ENCODE peak calls at places on chromosomes 12 and 14, in eight cellular contexts. D is CD4-positive, alpha-beta T cell; J is AG04450; E is RWPE1; N is neural crest cell; V is K562; K is coronary artery; A is fibroblast of villous mesenchyme. G is an unnamed sample.

GRCh38 chr14:68082698-68083291 is 263.2 kb downstream of the RAD51B start:
- DNase-seq in J (no peak), K (no peak), N (no peak), D (no peak), V (no peak), A (no peak), E (no peak), G (no peak)

GRCh38 chr12:104802198-104802597 is 155.9 kb downstream of the SLC41A2 start:
- DNase-seq in J (no peak), E (no peak), A (no peak), N (no peak), V (no peak), K (no peak), D (no peak), G (no peak)

GRCh38 chr14:89206426-89206825 is 210.6 kb downstream of the FOXN3 start:
- DNase-seq in A (no peak), D (no peak), V (no peak), K (no peak), N (no peak), E (no peak), J (no peak), G (no peak)

GRCh38 chr14:100466111-100466856 is 120.9 kb downstream of the BEGAIN start:
- DNase-seq in E (no peak), J (no peak), K (no peak), D (no peak), N (no peak), V (no peak), A (no peak), G (no peak)

GRCh38 chr14:67934087-67934486 is 114.5 kb downstream of the RAD51B start:
- DNase-seq in V (peak; percentile 41), K (no peak), N (peak; percentile 6), A (peak; percentile 94), J (peak; percentile 55), E (peak; percentile 70), D (no peak), G (peak; percentile 12)

GRCh38 chr14:33363687-33364086 is 425.0 kb downstream of the NPAS3 start:
- DNase-seq in D (no peak), V (no peak), J (no peak), N (no peak), E (no peak), A (peak; percentile 13), K (no peak), G (no peak)

GRCh38 chr14:37081220-37081619 is 91.2 kb downstream of the SLC25A21 start:
- DNase-seq in A (no peak), K (no peak), V (no peak), J (no peak), N (no peak), D (no peak), E (peak; percentile 64), G (no peak)

GRCh38 chr12:76199808-76200207 is 115.3 kb upstream of the NAP1L1 start:
- DNase-seq in A (peak; percentile 93), K (no peak), E (no peak), V (no peak), N (no peak), J (peak; percentile 69), D (no peak), G (no peak)

GRCh38 chr12:48054955-48055821 is 50.7 kb downstream of the SENP1 start:
- DNase-seq in D (no peak), N (no peak), E (no peak), J (no peak), A (no peak), V (no peak), K (no peak), G (no peak)

GRCh38 chr12:69066420-69067373 is 133.7 kb upstream of the CPM start:
- DNase-seq in D (no peak), V (no peak), E (no peak), J (no peak), K (no peak), N (no peak), A (no peak), G (no peak)

GRCh38 chr14:67665886-67666285 is 8.5 kb downstream of the VTI1B start:
- DNase-seq in K (no peak), N (no peak), V (no peak), J (no peak), D (no peak), A (peak; percentile 56), E (no peak), G (no peak)

GRCh38 chr12:674272-674781 is 11.1 kb upstream of the NINJ2 start:
- DNase-seq in V (peak; percentile 17), E (no peak), N (no peak), A (no peak), D (peak; percentile 45), K (no peak), J (no peak), G (peak; percentile 45)

GRCh38 chr14:99946652-99947489 is 118.4 kb upstream of the EVL start:
- DNase-seq in A (no peak), J (no peak), N (peak; percentile 62), V (peak; percentile 72), K (no peak), D (peak; percentile 64), E (peak; percentile 70), G (peak; percentile 30)

DNA sequence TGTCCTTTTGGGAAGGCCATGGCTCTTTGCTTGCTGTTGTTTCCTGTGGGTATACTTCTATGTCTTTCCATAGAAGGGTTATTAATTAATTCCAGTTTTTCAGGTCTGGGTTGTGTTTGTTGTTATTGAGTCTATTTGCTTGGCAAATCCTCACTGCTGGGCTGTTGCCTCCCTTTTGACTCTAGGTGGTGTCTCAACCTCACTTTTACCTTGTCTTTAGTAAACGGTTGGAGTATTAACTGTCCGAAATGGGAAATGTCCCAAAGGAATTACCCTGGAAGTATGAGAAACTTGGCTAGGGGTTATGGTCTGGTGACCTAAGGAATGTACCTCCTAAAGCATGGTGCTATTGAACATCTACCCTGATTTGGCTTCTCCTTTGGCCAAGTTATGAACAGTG is 16.7 kb downstream of the PRH1 start:
- DNase-seq in V (no peak), E (no peak), D (no peak), A (no peak), K (no peak), J (no peak), N (no peak), G (no peak)
- TF ChIP-seq CTCF in V (no peak), E (no peak), D (no peak), A (peak; percentile 7), K (no peak), J (no peak), N (no peak), G (no peak)

GRCh38 chr12:70732287-70732686 is 95.1 kb upstream of the PTPRB start:
- DNase-seq in V (no peak), E (no peak), J (no peak), N (no peak), A (no peak), D (no peak), K (no peak), G (no peak)

GRCh38 chr12:70730675-70731180 is 93.5 kb upstream of the PTPRB start:
- DNase-seq in N (no peak), K (no peak), E (no peak), A (no peak), J (no peak), V (no peak), D (no peak), G (no peak)

GRCh38 chr12:70736775-70737174 is 99.5 kb upstream of the PTPRB start:
- DNase-seq in E (no peak), A (no peak), D (no peak), J (no peak), N (no peak), V (no peak), K (no peak), G (no peak)

DNA sequence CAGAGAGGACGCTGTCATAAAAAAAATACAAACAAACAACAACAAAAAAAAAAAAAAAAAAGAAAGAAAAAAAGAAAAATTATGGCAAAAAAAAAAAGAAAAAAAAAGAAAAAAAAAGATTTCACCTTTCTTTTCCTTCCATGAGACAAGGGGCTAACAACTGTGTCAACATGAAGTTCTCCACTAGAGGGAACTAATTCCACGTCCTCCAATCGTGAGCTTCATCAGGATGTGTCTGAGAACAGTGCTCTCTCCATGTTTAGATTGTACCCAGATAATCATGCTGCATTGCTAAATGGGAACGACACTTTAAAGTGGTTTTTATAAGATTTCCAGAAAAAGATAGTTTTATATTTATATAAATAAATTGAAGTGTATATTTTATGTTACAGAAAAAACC is 96.2 kb upstream of the PTPRB start:
- DNase-seq in J (no peak), D (no peak), E (peak; percentile 73), K (no peak), V (peak; percentile 71), N (peak; percentile 16), A (peak; percentile 69), G (peak; percentile 18)
- TF ChIP-seq CTCF in J (peak; percentile 79), D (peak; percentile 56), E (peak; percentile 71), K (peak; percentile 51), V (peak; percentile 86), N (peak; percentile 83), A (peak; percentile 82), G (peak; percentile 31)

DNA sequence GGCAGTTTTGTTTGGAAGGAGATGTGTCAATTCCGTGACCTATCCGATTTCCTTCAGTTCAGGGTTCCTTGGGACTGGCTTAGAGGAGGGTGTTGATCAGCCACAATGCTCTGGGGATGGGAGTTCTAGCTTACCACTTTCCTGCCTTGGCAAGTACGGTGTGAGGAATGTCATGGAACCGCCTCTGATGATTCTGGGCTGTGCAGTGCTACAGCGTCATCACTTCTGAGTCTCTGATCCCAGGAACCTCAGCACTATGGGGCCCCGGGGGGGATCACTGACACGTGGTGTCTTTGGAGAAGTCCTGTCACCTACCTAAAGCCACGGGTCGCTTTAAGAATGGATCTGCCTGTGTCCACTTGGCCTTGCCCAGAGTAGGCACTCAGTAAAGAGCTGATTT is 271.5 kb upstream of the FKBP4 start:
- DNase-seq in J (no peak), V (no peak), E (no peak), K (no peak), A (no peak), N (no peak), D (no peak), G (no peak)
- TF ChIP-seq CTCF in J (no peak), V (no peak), E (no peak), K (no peak), A (no peak), N (no peak), D (no peak), G (no peak)

GRCh38 chr12:79162948-79163347 is 298.4 kb downstream of the SYT1 start:
- DNase-seq in E (no peak), J (no peak), N (no peak), K (no peak), V (no peak), D (no peak), A (no peak), G (no peak)
- TF ChIP-seq CTCF in E (no peak), J (no peak), N (no peak), K (no peak), V (no peak), D (no peak), A (no peak), G (no peak)

GRCh38 chr12:60935981-60936761 is 1324.0 kb upstream of the USP15 start:
- DNase-seq in A (no peak), V (no peak), D (no peak), K (no peak), N (no peak), J (no peak), E (no peak), G (no peak)
- TF ChIP-seq CTCF in A (no peak), V (no peak), D (no peak), K (no peak), N (no peak), J (no peak), E (no peak), G (no peak)